ENCODE peak calls at places on chromosomes 4 and X, in six cellular contexts. P is RPMI7951, L is NCI-H2081 treated with DMSO at 0.1 percent for 48 hours, E is hippocampal formation, Y is nephron progenitor cell, F is fibroblast of the aortic adventitia. A is an unnamed sample.

GRCh38 chr4:180394307-180394706 is 1848.9 kb upstream of the TENM3 start:
- DNase-seq in P (no peak), L (no peak), E (no peak), Y (no peak), F (no peak), A (no peak)

GRCh38 chrX:69257504-69258127 is 92.4 kb upstream of the PJA1 start:
- DNase-seq in P (no peak), L (no peak), E (no peak), Y (no peak), F (no peak), A (no peak)

GRCh38 chr4:1215347-1216075 is 33.4 kb downstream of the CTBP1 start:
- DNase-seq in P (no peak), L (no peak), E (no peak), Y (no peak), F (no peak), A (no peak)

GRCh38 chr4:53721276-53721675 is 130.0 kb upstream of the LNX1 start:
- DNase-seq in P (peak; percentile 50), L (no peak), E (no peak), Y (no peak), F (no peak), A (peak; percentile 19)

GRCh38 chr4:57270350-57270749 is 160.2 kb upstream of the IGFBP7 start:
- DNase-seq in P (peak; percentile 33), L (no peak), E (no peak), Y (no peak), F (peak; percentile 27), A (no peak)

GRCh38 chr4:8078109-8078494 is 80.5 kb downstream of the ABLIM2 start:
- DNase-seq in P (no peak), L (no peak), E (no peak), Y (no peak), F (no peak), A (no peak)

GRCh38 chrX:153966283-153966688 is 5.3 kb downstream of the HCFC1 start:
- DNase-seq in P (no peak), L (no peak), E (no peak), Y (no peak), F (peak; percentile 25), A (peak; percentile 16)

GRCh38 chrX:47030339-47030738 is 47.9 kb upstream of the RGN start:
- DNase-seq in P (peak; percentile 65), L (no peak), E (peak; percentile 62), Y (peak; percentile 20), F (peak; percentile 84), A (peak; percentile 57)

GRCh38 chr4:120692964-120693363 is 229.6 kb downstream of the PRDM5 start:
- DNase-seq in P (peak; percentile 75), L (no peak), E (no peak), Y (no peak), F (peak; percentile 88), A (peak; percentile 83)

GRCh38 chr4:96035727-96036126 is 195.8 kb downstream of the PDHA2 start:
- DNase-seq in P (no peak), L (no peak), E (peak; percentile 10), Y (no peak), F (peak; percentile 15), A (no peak)

A was measured in AG10803.